ENCODE peak calls at places on chromosome 9, in seven cellular contexts. K, L, C, F, U, A and Y are unnamed samples.
A peak's percentile ranks its signal among the peaks of the same experiment; 100 is the strongest.

GRCh38 chr9:137064027-137064879 is 6.1 kb downstream of the SAPCD2 start:
- DNase-seq in L (no peak), K (peak; percentile 41), A (no peak), U (peak; percentile 71), C (peak; percentile 44), F (peak; percentile 89), Y (no peak)

GRCh38 chr9:16744386-16744785 is 126.1 kb downstream of the BNC2 start:
- DNase-seq in C (no peak), U (no peak), A (no peak), K (no peak), L (no peak), F (no peak), Y (no peak)

GRCh38 chr9:76417394-76417793 is 23.2 kb upstream of the RFK start:
- DNase-seq in U (no peak), L (no peak), A (no peak), C (no peak), K (peak; percentile 51), F (no peak), Y (no peak)

GRCh38 chr9:77756449-77756848 is 108.3 kb upstream of the GNA14 start:
- DNase-seq in A (no peak), C (no peak), L (no peak), U (no peak), K (peak; percentile 13), F (no peak), Y (no peak)

GRCh38 chr9:6007770-6008168 is 7.7 kb downstream of the RANBP6 start:
- DNase-seq in F (peak; percentile 90), U (peak; percentile 51), C (no peak), K (peak; percentile 54), A (no peak), L (no peak), Y (peak; percentile 47)

GRCh38 chr9:129473523-129474244 is 147.2 kb downstream of the C9orf50 start:
- DNase-seq in F (no peak), C (peak; percentile 24), A (no peak), U (no peak), L (no peak), K (no peak), Y (no peak)

GRCh38 chr9:137666950-137667670 is 48.3 kb downstream of the EHMT1 start:
- DNase-seq in K (no peak), C (no peak), U (no peak), F (no peak), A (peak; percentile 63), L (no peak), Y (no peak)

GRCh38 chr9:100601216-100601615 is 23.3 kb downstream of the CAVIN4 start:
- DNase-seq in F (peak; percentile 52), U (no peak), L (no peak), A (no peak), C (peak; percentile 32), K (peak; percentile 69), Y (no peak)

GRCh38 chr9:33106827-33107621 is 30.6 kb upstream of the SMU1 start:
- DNase-seq in K (no peak), A (no peak), F (no peak), U (no peak), C (no peak), L (no peak), Y (no peak)

DNA sequence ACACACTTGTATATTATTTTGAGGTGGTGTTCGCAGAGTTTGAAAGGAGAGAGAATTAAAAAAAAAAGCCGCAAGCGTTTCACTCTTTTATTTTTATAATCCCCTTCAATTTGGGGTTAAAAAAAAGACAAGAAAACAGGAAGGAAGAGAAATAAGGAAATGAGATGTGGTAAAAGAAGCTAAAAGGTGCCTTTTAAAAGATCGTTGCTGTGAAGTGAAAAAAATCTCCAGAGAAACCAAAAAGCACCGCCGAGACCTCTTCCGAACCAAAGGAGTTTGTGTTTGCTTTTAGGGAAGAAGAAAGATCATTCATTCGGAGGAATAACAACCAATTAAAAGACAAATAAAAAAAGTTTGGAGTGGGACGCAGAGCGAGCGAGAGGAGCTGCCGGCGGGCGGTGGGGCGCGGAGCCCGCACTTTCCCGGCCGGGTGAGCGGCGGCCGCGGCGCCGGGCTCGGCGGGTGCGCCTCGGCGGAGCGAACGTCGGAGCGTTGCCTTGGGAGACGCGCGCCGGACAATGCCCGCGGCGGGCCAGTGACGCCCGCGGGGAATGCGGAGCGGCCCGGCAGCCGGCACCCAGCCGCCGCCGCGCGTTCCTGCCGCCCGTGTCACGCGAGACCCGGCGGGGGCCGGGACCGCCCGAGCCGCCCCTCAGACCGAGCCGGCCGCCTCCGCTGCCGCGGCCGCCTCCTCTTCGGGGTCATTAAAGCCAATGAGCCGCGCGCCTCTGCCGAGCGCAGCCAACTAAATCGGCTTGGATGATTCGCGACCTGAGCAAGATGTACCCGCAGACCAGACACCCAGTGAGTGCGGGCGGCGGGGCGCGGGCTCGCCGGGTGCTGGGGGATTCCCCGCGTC is 496 bp downstream of the TLE4 start:
- DNase-seq in L (no peak), C (peak; percentile 16), U (peak; percentile 20), F (peak; percentile 62), A (no peak), K (no peak), Y (peak; percentile 11)
- TF ChIP-seq TAF1 in L (peak; percentile 50), C (peak; percentile 3), U (no peak), F (no peak), A (peak; percentile 74), K (no peak), Y (no peak)

DNA sequence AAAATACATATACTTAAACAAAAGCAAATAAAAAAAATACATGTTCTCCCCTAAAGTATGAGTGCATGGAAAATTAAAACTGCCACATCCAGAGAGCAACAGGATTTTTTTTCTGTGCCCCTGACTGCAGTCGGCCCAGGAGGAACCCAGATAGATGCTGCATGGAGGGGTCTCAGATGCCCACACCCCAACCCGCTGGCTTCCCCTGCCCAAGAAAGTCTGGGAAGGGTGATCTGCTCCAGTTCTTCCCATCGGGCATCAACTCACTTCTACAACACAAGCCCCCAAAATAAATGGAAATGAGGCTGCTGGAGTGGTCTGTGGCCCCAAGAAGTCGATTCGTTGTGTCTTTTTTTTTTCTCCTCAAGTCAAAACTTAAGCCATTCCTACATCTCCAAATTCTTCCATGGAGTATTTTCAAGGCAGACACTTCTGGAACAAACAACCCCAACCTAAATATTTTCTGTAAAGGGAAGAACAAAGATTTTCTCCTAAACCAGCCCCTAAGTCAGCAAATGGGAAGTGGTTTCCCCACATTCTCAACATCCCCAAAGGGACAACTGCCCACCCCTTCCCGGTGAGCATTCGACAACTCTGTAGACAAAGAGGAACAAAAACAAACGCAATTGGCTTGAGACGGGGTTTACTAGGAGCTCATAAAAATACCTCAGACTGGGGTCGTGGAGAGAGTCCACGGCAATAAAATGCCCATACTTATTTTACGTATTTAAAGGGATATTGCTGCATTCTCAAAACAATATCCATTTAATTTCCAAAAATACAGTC is 46.7 kb downstream of the ROR2 start:
- DNase-seq in U (no peak), L (no peak), K (no peak), C (no peak), F (no peak), A (no peak), Y (no peak)
- TF ChIP-seq TAF1 in U (no peak), L (no peak), K (no peak), C (no peak), F (no peak), A (no peak), Y (no peak)

GRCh38 chr9:2132484-2133082 is 117.4 kb downstream of the SMARCA2 start:
- DNase-seq in L (no peak), K (no peak), C (peak; percentile 6), F (peak; percentile 44), A (no peak), U (no peak), Y (no peak)
- TF ChIP-seq TAF1 in L (no peak), K (no peak), C (no peak), F (no peak), A (no peak), U (no peak), Y (no peak)

DNA sequence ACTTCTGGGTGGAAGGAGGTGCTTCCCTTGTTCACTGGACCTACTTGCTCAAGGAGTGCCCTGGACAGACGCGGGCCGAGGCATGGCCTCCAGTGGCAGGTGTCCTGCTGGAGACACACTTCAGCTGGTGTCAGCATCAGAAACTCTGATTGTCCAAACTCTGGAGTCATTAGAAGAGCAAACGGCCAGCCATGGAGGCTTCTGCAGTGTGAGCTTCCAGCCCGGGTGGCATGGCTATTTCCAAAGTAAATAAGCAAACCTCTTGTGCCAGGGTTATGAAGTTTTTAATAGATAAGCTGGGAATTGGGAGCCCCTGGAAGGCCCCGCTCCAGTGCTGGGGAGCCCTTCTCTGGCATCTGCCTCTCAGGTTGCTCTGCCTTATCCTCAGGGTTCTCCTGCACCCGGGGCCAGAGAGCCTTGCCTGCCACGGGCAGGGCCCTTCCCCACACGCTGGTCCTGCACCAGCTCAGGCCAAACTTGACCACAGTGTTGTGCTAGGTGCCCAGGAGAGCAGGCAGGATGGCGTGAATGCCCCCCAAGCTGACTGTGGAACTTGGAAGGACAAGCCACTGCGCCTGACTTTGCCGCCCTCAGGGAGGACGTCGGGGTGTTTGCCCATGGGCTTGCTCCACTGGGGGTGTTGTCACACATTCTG is 285.6 kb downstream of the GADD45G start:
- DNase-seq in U (no peak), L (no peak), A (no peak), F (no peak), K (no peak), C (no peak), Y (no peak)
- TF ChIP-seq TAF1 in U (no peak), L (no peak), A (no peak), F (no peak), K (no peak), C (no peak), Y (no peak)

GRCh38 chr9:1832960-1833359 is 182.2 kb upstream of the SMARCA2 start:
- DNase-seq in K (no peak), U (no peak), L (no peak), F (no peak), A (no peak), C (no peak), Y (no peak)

GRCh38 chr9:1839984-1840383 is 175.2 kb upstream of the SMARCA2 start:
- DNase-seq in U (no peak), A (no peak), C (no peak), L (no peak), K (no peak), F (no peak), Y (no peak)

DNA sequence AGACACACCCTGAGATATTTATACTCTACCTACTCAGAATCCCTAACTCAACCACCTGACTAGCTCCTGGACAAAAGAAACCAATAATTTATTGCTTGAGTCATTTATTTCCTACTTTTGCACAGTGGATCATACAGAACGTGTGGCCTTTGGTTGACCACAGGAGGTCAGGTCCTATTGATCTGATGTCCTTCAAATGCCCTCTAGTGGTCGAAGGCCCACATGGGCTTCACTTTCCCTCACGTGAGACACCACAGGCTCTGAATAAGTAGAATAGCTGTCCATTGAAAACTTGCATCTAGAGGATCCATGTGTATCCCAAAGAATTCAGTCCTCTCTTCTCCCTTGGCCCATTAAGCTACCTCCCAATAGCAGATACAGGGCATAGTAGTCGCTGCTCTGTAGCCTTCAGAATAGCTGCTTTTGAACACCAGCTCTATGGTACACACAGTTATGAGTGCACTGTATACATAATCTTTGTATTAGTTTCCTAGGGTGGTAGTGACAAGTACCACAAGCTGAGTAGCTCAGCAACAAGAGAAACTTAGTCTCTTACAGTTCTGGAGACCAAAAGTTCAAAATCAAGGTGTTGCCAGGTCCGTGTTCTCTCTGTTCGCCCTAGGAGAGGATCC is 177.6 kb upstream of the SMARCA2 start:
- DNase-seq in F (peak; percentile 36), C (peak; percentile 33), L (peak; percentile 45), A (peak; percentile 46), U (peak; percentile 13), K (peak; percentile 61), Y (peak; percentile 15)
- TF ChIP-seq TAF1 in F (no peak), C (no peak), L (no peak), A (no peak), U (no peak), K (no peak), Y (no peak)